ENCODE peak calls at places on chromosomes 5 and 9, in five cellular contexts. P is WERI-Rb-1; R is CD8-positive, alpha-beta memory T cell; H is ascending aorta; B is CD8-positive, alpha-beta T cell. K is an unnamed sample. For H3K27me3 and H3K36me3, the result is how much of the 10 kb centered on the place peaks cover.

GRCh38 chr5:52807723-52808122 is 20.0 kb downstream of the ITGA1 start:
- DNase-seq in B (no peak), H (no peak), R (no peak), P (no peak), K (no peak)

GRCh38 chr9:86545085-86545484 is 190.9 kb upstream of the TUT7 start:
- DNase-seq in H (no peak), B (no peak), R (no peak), P (no peak), K (no peak)

GRCh38 chr9:124632077-124632621 is 125.0 kb upstream of the NR5A1 start:
- DNase-seq in H (no peak), P (no peak), R (no peak), B (no peak), K (no peak)

GRCh38 chr9:34684145-34684544 is 6.9 kb downstream of the CCL19 start:
- DNase-seq in H (no peak), R (no peak), P (no peak), B (no peak), K (no peak)

GRCh38 chr5:132431682-132432081 is 58.9 kb downstream of the IRF1 start:
- DNase-seq in P (no peak), R (no peak), H (peak), B (no peak), K (no peak)

GRCh38 chr5:130116972-130117371 is 212.7 kb downstream of the CHSY3 start:
- DNase-seq in P (no peak), B (no peak), R (no peak), H (no peak), K (no peak)

GRCh38 chr5:3317051-3317795 is 278.4 kb upstream of the IRX1 start:
- DNase-seq in R (no peak), B (no peak), H (no peak), P (no peak), K (no peak)

GRCh38 chr5:92890841-92891244 is 690.2 kb downstream of the NR2F1-AS1 start:
- DNase-seq in P (no peak), B (no peak), H (no peak), R (no peak), K (no peak)

GRCh38 chr5:153926201-153926600 is 112.5 kb downstream of the FAM114A2 start:
- DNase-seq in H (no peak), B (no peak), R (no peak), P (no peak), K (no peak)

GRCh38 chr9:131258698-131259431 is 17.4 kb downstream of the FAM78A start:
- DNase-seq in H (no peak), R (no peak), B (no peak), P (no peak), K (no peak)

GRCh38 chr9:1386420-1386819 is 336.3 kb downstream of the DMRT2 start:
- DNase-seq in H (no peak), R (no peak), P (no peak), B (no peak), K (no peak)

GRCh38 chr9:137956688-137957385 is 79.3 kb downstream of the CACNA1B start:
- DNase-seq in B (no peak), H (no peak), P (no peak), R (no peak), K (no peak)

GRCh38 chr9:99431103-99431502 is 209.0 kb downstream of the SEC61B start:
- DNase-seq in P (no peak), R (no peak), H (no peak), B (no peak), K (no peak)

GRCh38 chr9:131426545-131426944 is 32.7 kb downstream of the PRRC2B start:
- DNase-seq in H (no peak), B (no peak), P (no peak), R (no peak), K (no peak)

GRCh38 chr9:92954078-92954861 is 6.9 kb downstream of the FGD3 start:
- DNase-seq in P (no peak), R (peak), B (peak), H (peak), K (peak)

GRCh38 chr5:173869316-173869715 is 18.8 kb upstream of the CPEB4 start:
- DNase-seq in H (no peak), R (no peak), P (no peak), B (no peak), K (no peak)

GRCh38 chr9:27261517-27262211 is 35.3 kb downstream of the EQTN start:
- DNase-seq in B (no peak), P (no peak), R (no peak), H (no peak), K (no peak)

GRCh38 chr9:35033101-35033500 is 39.3 kb downstream of the VCP start:
- DNase-seq in P (no peak), R (no peak), B (no peak), H (no peak), K (no peak)

GRCh38 chr5:9342161-9342787 is 203.6 kb downstream of the SEMA5A start:
- DNase-seq in B (no peak), P (no peak), H (no peak), R (no peak), K (no peak)

GRCh38 chr9:118271936-118272335 is 567.7 kb downstream of the TLR4 start:
- DNase-seq in R (no peak), B (no peak), P (no peak), H (no peak), K (no peak)

GRCh38 chr9:113529336-113530009 is 65.9 kb downstream of the RGS3 start:
- DNase-seq in R (no peak), P (no peak), B (no peak), H (no peak), K (no peak)

GRCh38 chr9:99239341-99240055 is 17.4 kb downstream of the SEC61B start:
- DNase-seq in B (no peak), R (no peak), P (no peak), H (no peak), K (peak)

GRCh38 chr5:83636141-83636540 is 84.5 kb downstream of the HAPLN1 start:
- DNase-seq in R (no peak), H (no peak), B (no peak), P (no peak), K (no peak)

GRCh38 chr5:61132559-61132958 is 29.7 kb downstream of the SMIM15 start:
- DNase-seq in B (no peak), H (no peak), P (no peak), R (no peak), K (no peak)

GRCh38 chr5:74243634-74244033 is 396.9 kb downstream of the ENC1 start:
- DNase-seq in R (no peak), B (no peak), H (no peak), P (no peak), K (no peak)

GRCh38 chr9:84000186-84000585 is 19.6 kb downstream of the RMI1 start:
- DNase-seq in B (no peak), H (no peak), P (no peak), R (no peak), K (no peak)

GRCh38 chr9:75814667-75815066 is 75.8 kb upstream of the PCSK5 start:
- DNase-seq in R (no peak), P (no peak), B (no peak), H (no peak), K (no peak)

GRCh38 chr5:89282832-89283510 is 400.0 kb upstream of the MEF2C start:
- DNase-seq in R (no peak), B (no peak), P (no peak), H (no peak), K (no peak)

GRCh38 chr9:109143881-109144562 is 23.0 kb downstream of the FRRS1L start:
- DNase-seq in B (no peak), H (no peak), R (no peak), P (peak), K (no peak)

GRCh38 chr9:114098021-114098659 is 952 bp downstream of the KIF12 start:
- DNase-seq in H (no peak), P (no peak), R (no peak), B (no peak), K (no peak)

GRCh38 chr5:64883912-64884311 is 115.2 kb downstream of the CWC27 start:
- DNase-seq in H (no peak), B (no peak), R (no peak), P (no peak), K (no peak)

GRCh38 chr9:109520475-109521132 is 22.5 kb upstream of the PTPN3 start:
- DNase-seq in B (no peak), P (peak), R (no peak), H (peak), K (peak)

GRCh38 chr5:73900566-73900965 is 274.6 kb downstream of the ARHGEF28 start:
- DNase-seq in H (no peak), B (no peak), P (no peak), R (no peak), K (no peak)

GRCh38 chr5:9348296-9348996 is 197.4 kb downstream of the SEMA5A start:
- DNase-seq in R (no peak), P (no peak), H (no peak), B (no peak), K (peak)

GRCh38 chr5:132773114-132773513 is 3.9 kb downstream of the SEPTIN8 start:
- DNase-seq in H (no peak), P (no peak), R (no peak), B (no peak), K (no peak)

GRCh38 chr9:92042260-92042659 is 73.0 kb downstream of the SPTLC1 start:
- DNase-seq in H (no peak), B (no peak), P (no peak), R (no peak), K (no peak)

GRCh38 chr9:23088932-23089364 is 642.3 kb downstream of the DMRTA1 start:
- DNase-seq in B (no peak), P (peak), H (no peak), R (no peak), K (no peak)

GRCh38 chr9:72871685-72872084 is 81.2 kb downstream of the ALDH1A1 start:
- DNase-seq in B (no peak), R (no peak), H (no peak), P (no peak), K (no peak)

GRCh38 chr9:129667378-129667777 is 1.9 kb downstream of the PRRX2 start:
- DNase-seq in P (no peak), H (no peak), R (no peak), B (no peak), K (no peak)

GRCh38 chr9:129665008-129665771 is at the start of gene PRRX2:
- DNase-seq in H (peak), R (peak), P (no peak), B (no peak), K (no peak)

GRCh38 chr9:129667850-129668249 is 2.4 kb downstream of the PRRX2 start:
- DNase-seq in H (no peak), P (no peak), R (no peak), B (no peak), K (no peak)

GRCh38 chr9:129665814-129666511 is 516 bp downstream of the PRRX2 start:
- DNase-seq in B (no peak), R (no peak), H (no peak), P (no peak), K (no peak)

GRCh38 chr9:129666575-129666974 is 1.1 kb downstream of the PRRX2 start:
- DNase-seq in R (no peak), H (no peak), B (no peak), P (no peak), K (no peak)
- H3K27me3 ChIP-seq in R (under half), H (under half), B (under half), P (under half), K (under half)

DNA sequence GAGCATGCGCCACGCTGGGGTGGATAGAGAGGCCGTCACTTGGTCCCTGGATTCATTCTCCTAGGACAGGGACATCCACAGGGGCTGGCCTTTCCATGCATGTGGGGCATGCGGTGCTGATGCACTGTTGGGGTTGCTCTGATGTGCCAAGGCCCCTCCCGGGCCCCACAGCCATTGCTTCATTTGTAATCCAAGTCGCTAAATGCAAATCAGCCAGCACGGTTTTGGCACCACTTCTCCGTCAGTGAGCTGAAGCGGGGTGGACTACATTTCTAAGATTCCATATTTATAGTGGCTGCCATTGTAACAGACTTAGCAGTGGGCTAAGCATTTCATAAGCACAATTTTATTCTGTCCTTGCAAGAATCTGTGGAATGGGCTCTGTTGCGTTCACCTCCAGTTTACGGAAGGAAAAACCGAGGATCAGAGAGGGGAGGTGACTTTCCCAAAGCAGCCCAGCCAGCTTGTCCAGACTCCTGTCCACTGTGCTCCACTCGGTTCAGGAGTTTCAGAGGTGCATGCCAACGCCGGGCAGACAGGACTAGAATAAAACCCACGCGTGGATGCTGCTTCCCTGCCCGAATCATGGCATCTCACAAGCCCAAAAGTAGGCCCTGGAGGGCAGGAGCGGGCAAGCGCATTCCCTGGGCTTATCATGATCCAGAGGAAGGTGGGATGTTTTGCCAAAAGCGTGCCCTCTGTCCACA is 102.6 kb upstream of the COL5A1 start:
- DNase-seq in P (no peak), H (no peak), R (no peak), B (no peak), K (no peak)
- H3K27ac ChIP-seq in P (no peak), H (no peak), R (no peak), B (no peak), K (no peak)

GRCh38 chr5:143397302-143398052 is 6.0 kb downstream of the NR3C1 start:
- DNase-seq in R (no peak), B (no peak), P (no peak), H (no peak), K (no peak)

GRCh38 chr5:143396353-143396940 is 7.0 kb downstream of the NR3C1 start:
- DNase-seq in R (no peak), B (no peak), H (no peak), P (no peak), K (no peak)

GRCh38 chr5:143398451-143399237 is 4.8 kb downstream of the NR3C1 start:
- DNase-seq in R (no peak), B (no peak), H (no peak), P (no peak), K (no peak)

GRCh38 chr5:143399616-143400540 is 3.6 kb downstream of the NR3C1 start:
- DNase-seq in H (no peak), B (no peak), R (no peak), P (no peak), K (no peak)

GRCh38 chr5:143398053-143398355 is 5.5 kb downstream of the NR3C1 start:
- DNase-seq in B (no peak), R (no peak), P (no peak), H (no peak), K (no peak)
- H3K36me3 ChIP-seq in B (under half), R (under half), P (under half), H (under half), K (under half)

DNA sequence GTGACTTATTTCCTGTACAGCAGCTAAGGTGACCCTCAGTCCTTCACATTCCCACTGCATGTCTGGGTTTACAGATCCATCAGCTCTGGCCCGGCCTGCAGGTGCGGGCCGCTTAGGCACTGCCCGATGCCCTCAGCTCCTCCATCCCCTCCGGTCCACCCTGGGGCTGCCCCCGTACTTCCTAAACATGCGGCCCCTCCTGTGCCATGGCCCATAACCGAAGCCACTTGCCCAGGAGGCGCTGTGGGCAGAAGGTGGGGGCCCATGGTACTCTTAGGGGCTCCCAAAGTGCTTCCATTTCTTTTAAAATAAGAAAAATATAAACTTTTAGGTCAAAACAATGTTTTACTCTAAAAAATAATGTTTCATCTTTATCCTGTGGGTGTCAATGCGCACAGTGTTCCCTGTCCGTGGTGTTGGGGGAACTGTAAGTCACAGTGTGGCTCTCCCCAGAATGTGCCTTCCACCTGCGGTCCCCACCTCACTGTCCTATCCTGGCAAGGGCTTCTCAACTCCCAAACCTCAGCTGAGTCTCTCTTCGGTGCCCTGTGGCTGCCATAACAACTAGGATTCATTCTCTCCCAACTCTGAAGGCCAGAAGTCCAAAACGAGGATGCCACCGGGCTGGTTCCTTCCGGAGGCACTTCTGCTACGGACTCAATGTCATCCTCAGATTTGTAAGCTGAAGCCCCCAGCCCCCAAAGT is 132.7 kb upstream of the LPCAT1 start:
- DNase-seq in P (no peak), H (peak), B (peak), R (no peak), K (no peak)
- H3K27me3 ChIP-seq in P (under half), H (under half), B (under half), R (under half), K (under half)

K was measured in adrenal gland.